ENCODE peak calls at places on chromosomes 7 and 10, in four cellular contexts. R is stomach, W is heart right ventricle, T is Calu3. J is an unnamed sample.
A peak's percentile ranks its signal among the peaks of the same experiment; 100 is the strongest.

GRCh38 chr10:113424304-113424721 is 128.5 kb upstream of the HABP2 start:
- DNase-seq in W (no peak), T (no peak), R (no peak), J (no peak)

GRCh38 chr10:44660271-44660670 is 250.9 kb upstream of the TMEM72 start:
- DNase-seq in R (no peak), W (no peak), T (no peak), J (no peak)

GRCh38 chr7:95420996-95421846 is 13.6 kb downstream of the PON2 start:
- DNase-seq in T (peak; percentile 5), R (no peak), W (no peak), J (no peak)

GRCh38 chr7:28986723-28987122 is 28.6 kb upstream of the TRIL start:
- DNase-seq in W (no peak), T (no peak), R (no peak), J (no peak)

GRCh38 chr10:22673785-22674184 is 40.6 kb downstream of the PIP4K2A start:
- DNase-seq in R (no peak), T (no peak), W (no peak), J (no peak)

GRCh38 chr7:139334399-139335150 is 6.6 kb upstream of the FMC1 start:
- DNase-seq in R (no peak), W (no peak), T (no peak), J (no peak)

GRCh38 chr10:83990126-83990525 is 149.2 kb upstream of the GHITM start:
- DNase-seq in W (no peak), R (no peak), T (no peak), J (no peak)

GRCh38 chr7:104653870-104654401 is 325.5 kb downstream of the LHFPL3 start:
- DNase-seq in W (no peak), T (no peak), R (no peak), J (no peak)

GRCh38 chr7:132592238-132592946 is 16.1 kb upstream of the PLXNA4 start:
- DNase-seq in T (no peak), R (no peak), W (no peak), J (no peak)

GRCh38 chr7:32036557-32036956 is 33.6 kb downstream of the PDE1C start:
- DNase-seq in T (no peak), R (no peak), W (no peak), J (no peak)

GRCh38 chr10:43198682-43199005 is 60.4 kb downstream of the CSGALNACT2 start:
- DNase-seq in T (no peak), R (no peak), W (peak; percentile 1), J (no peak)

GRCh38 chr7:116305485-116306408 is 95.4 kb downstream of the TES start:
- DNase-seq in T (no peak), R (no peak), W (no peak), J (no peak)

GRCh38 chr7:92633211-92633906 is 43.2 kb upstream of the FAM133B start:
- DNase-seq in T (peak; percentile 40), W (peak; percentile 23), R (no peak), J (no peak)

GRCh38 chr10:131819241-131820072 is 81.4 kb upstream of the PPP2R2D start:
- DNase-seq in W (no peak), R (peak; percentile 15), T (no peak), J (peak; percentile 49)

GRCh38 chr10:43809211-43809930 is 160.7 kb upstream of the ZNF32 start:
- DNase-seq in W (no peak), R (no peak), T (no peak), J (peak; percentile 17)

GRCh38 chr7:42014625-42015412 is 222.2 kb downstream of the GLI3 start:
- DNase-seq in W (no peak), R (peak; percentile 68), T (peak; percentile 49), J (peak; percentile 50)

GRCh38 chr10:6069101-6069931 is 7.1 kb upstream of the IL2RA start:
- DNase-seq in W (no peak), T (no peak), R (no peak), J (no peak)

GRCh38 chr7:98754041-98754479 is 115.8 kb downstream of the TMEM130 start:
- DNase-seq in R (no peak), W (no peak), T (peak; percentile 27), J (no peak)

GRCh38 chr7:602341-603141 is 82.9 kb upstream of the PDGFA start:
- DNase-seq in R (no peak), T (no peak), W (no peak), J (no peak)

GRCh38 chr10:119028900-119029612 is 458 bp upstream of the NANOS1 start:
- DNase-seq in T (peak; percentile 89), R (peak; percentile 89), W (peak; percentile 92), J (peak; percentile 92)

GRCh38 chr10:94991243-94991888 is 52.9 kb downstream of the CYP2C9 start:
- DNase-seq in R (no peak), W (no peak), T (peak; percentile 49), J (no peak)

GRCh38 chr10:95289921-95290421 is 832 bp downstream of the PDLIM1 start:
- DNase-seq in T (no peak), W (no peak), R (no peak), J (no peak)

GRCh38 chr7:110168010-110168409 is 922.9 kb upstream of the LRRN3 start:
- DNase-seq in T (no peak), W (no peak), R (no peak), J (no peak)

GRCh38 chr7:105963038-105963667 is at the start of gene CDHR3:
- DNase-seq in T (no peak), R (peak; percentile 72), W (no peak), J (no peak)

GRCh38 chr10:133307776-133308430 is 769 bp downstream of the TUBGCP2 start:
- DNase-seq in W (peak; percentile 61), R (peak; percentile 91), T (peak; percentile 85), J (peak; percentile 75)

GRCh38 chr10:88528196-88528595 is 54.9 kb downstream of the RNLS start:
- DNase-seq in W (no peak), T (no peak), R (no peak), J (no peak)

GRCh38 chr7:17946591-17946990 is 6.3 kb upstream of the SNX13 start:
- DNase-seq in W (no peak), T (no peak), R (no peak), J (no peak)

GRCh38 chr7:126940723-126941307 is 311.9 kb downstream of the GRM8 start:
- DNase-seq in T (peak; percentile 61), W (no peak), R (no peak), J (no peak)

GRCh38 chr7:99028261-99028971 is 115.5 kb downstream of the SMURF1 start:
- DNase-seq in W (no peak), R (peak; percentile 23), T (no peak), J (no peak)

GRCh38 chr7:132508724-132509348 is 67.4 kb downstream of the PLXNA4 start:
- DNase-seq in W (peak; percentile 29), R (no peak), T (no peak), J (peak; percentile 28)

GRCh38 chr10:9076066-9076465 is 1021.6 kb downstream of the GATA3 start:
- DNase-seq in W (no peak), R (no peak), T (no peak), J (no peak)

GRCh38 chr7:151680810-151681209 is 161.1 kb upstream of the RHEB start:
- DNase-seq in W (no peak), T (no peak), R (peak; percentile 39), J (no peak)

GRCh38 chr7:135510603-135511183 is 791 bp upstream of the CNOT4 start:
- DNase-seq in R (no peak), T (no peak), W (no peak), J (no peak)

GRCh38 chr7:99171731-99172130 is 27.8 kb upstream of the SMURF1 start:
- DNase-seq in R (no peak), T (no peak), W (no peak), J (no peak)

GRCh38 chr10:62373995-62374861 is at the start of gene ZNF365:
- DNase-seq in T (peak; percentile 56), R (no peak), W (peak; percentile 25), J (peak; percentile 73)
- TF ChIP-seq CTCF in T (no peak), R (no peak), W (no peak), J (no peak)

GRCh38 chr7:111858331-111858730 is 296.0 kb upstream of the IMMP2L start:
- DNase-seq in W (no peak), R (no peak), T (no peak), J (no peak)

GRCh38 chr7:111855842-111856227 is 293.5 kb upstream of the IMMP2L start:
- DNase-seq in R (no peak), W (no peak), T (no peak), J (no peak)

GRCh38 chr7:111855161-111855841 is 293.0 kb upstream of the IMMP2L start:
- DNase-seq in T (peak; percentile 27), W (peak; percentile 21), R (peak; percentile 27), J (no peak)

GRCh38 chr7:111852081-111852480 is 289.8 kb upstream of the IMMP2L start:
- DNase-seq in W (no peak), R (no peak), T (no peak), J (no peak)

GRCh38 chr7:111853231-111853990 is 291.1 kb upstream of the IMMP2L start:
- DNase-seq in R (no peak), W (no peak), T (no peak), J (no peak)
- TF ChIP-seq CTCF in R (no peak), W (no peak), T (no peak), J (no peak)

DNA sequence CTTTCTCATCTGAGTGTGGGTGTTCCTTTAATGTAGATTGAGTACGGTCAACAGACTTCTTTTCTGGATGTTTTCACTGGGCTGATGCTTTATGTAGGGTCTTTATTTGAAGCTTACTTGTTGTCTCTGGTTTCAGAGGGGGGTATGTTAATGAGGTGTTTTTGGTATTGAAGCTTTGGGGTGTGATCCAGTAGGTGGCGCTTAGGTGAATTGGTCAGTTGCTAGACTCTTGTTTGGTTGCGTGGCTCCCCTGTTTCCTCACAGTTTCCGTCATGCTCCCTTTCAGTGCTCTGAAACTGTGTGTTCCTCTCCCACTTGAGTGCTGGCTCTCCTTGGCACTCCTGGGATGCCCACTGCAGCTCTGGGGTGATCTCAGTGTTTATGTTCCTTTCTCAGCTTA is 80.8 kb downstream of the FANK1 start:
- DNase-seq in T (no peak), R (no peak), W (no peak), J (no peak)
- TF ChIP-seq CTCF in T (no peak), R (no peak), W (no peak), J (no peak)

GRCh38 chr7:11486271-11486670 is 345.7 kb downstream of the THSD7A start:
- DNase-seq in W (no peak), T (no peak), R (no peak), J (no peak)
- TF ChIP-seq CTCF in W (no peak), T (no peak), R (no peak), J (no peak)

GRCh38 chr7:70314221-70314620 is 715.9 kb downstream of the AUTS2 start:
- DNase-seq in R (no peak), T (no peak), W (no peak), J (no peak)
- TF ChIP-seq CTCF in R (no peak), T (no peak), W (no peak), J (no peak)

DNA sequence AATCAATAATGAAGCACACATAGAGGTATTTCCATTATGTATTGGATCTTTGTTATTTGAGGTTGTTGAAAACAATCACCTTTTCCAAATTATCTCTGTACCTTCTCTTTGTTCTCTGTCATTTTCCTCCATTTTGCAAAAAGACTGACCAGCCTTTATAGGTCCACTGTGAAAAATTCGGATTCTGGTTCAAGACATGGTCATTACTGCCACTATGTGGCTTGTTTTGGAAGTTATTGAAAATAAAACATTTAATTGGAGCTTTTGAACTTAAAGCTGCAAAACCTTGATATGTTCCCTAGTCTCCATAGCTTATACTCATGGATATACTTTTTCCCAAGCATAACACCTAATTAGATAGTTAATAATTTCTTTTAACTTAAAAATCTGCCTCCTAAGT is 1094.4 kb downstream of the NRG3 start:
- DNase-seq in T (no peak), W (no peak), R (no peak), J (no peak)
- TF ChIP-seq CTCF in T (no peak), W (no peak), R (peak; percentile 52), J (no peak)